ENCODE peak calls at places on chromosomes 2 and 18, in seven cellular contexts. G is PC-3; B is brain microvascular endothelial cell; S is right cardiac atrium; W is endothelial cell of umbilical vein; Q is tibial artery; H is CD8-positive, alpha-beta memory T cell. Y is an unnamed sample.

GRCh38 chr2:174570325-174570958 is 27.2 kb downstream of the WIPF1 start:
- DNase-seq in G (peak; percentile 13), B (no peak), S (no peak), W (no peak), Q (no peak), H (no peak), Y (no peak)

GRCh38 chr18:22913861-22914260 is 19.3 kb upstream of the RBBP8 start:
- DNase-seq in G (peak; percentile 97), B (no peak), S (no peak), W (no peak), Q (no peak), H (no peak), Y (no peak)

GRCh38 chr18:47254341-47254939 is 3.0 kb upstream of the SKOR2 start:
- DNase-seq in G (peak; percentile 8), B (peak; percentile 35), S (peak; percentile 71), W (peak; percentile 28), Q (no peak), H (no peak), Y (peak; percentile 48)

GRCh38 chr2:158456309-158457066 is at the start of the genes CCDC148 and PKP4:
- DNase-seq in G (peak; percentile 95), B (peak; percentile 90), S (peak; percentile 95), W (peak; percentile 94), Q (peak; percentile 93), H (peak; percentile 82), Y (peak; percentile 87)

GRCh38 chr2:220586980-220587549 is 959.6 kb downstream of the SLC4A3 start:
- DNase-seq in G (no peak), B (no peak), S (no peak), W (no peak), Q (no peak), H (no peak), Y (no peak)

GRCh38 chr2:38629684-38630083 is 27.0 kb upstream of the HNRNPLL start:
- DNase-seq in G (no peak), B (no peak), S (no peak), W (no peak), Q (no peak), H (no peak), Y (no peak)

GRCh38 chr2:220198911-220199310 is 571.5 kb downstream of the SLC4A3 start:
- DNase-seq in G (peak; percentile 83), B (peak; percentile 89), S (no peak), W (no peak), Q (no peak), H (no peak), Y (no peak)

GRCh38 chr2:221529943-221530652 is 42.0 kb downstream of the EPHA4 start:
- DNase-seq in G (peak; percentile 82), B (peak; percentile 46), S (no peak), W (peak; percentile 89), Q (no peak), H (no peak), Y (no peak)

GRCh38 chr2:239267411-239267941 is 133.3 kb downstream of the HDAC4 start:
- DNase-seq in G (peak; percentile 80), B (peak; percentile 80), S (peak; percentile 84), W (peak; percentile 37), Q (peak; percentile 82), H (peak; percentile 85), Y (peak; percentile 99)

GRCh38 chr2:168716839-168717238 is 85.6 kb upstream of the NOSTRIN start:
- DNase-seq in G (no peak), B (no peak), S (no peak), W (no peak), Q (no peak), H (no peak), Y (no peak)

GRCh38 chr18:11946756-11947155 is 34.6 kb upstream of the IMPA2 start:
- DNase-seq in G (peak; percentile 15), B (peak; percentile 51), S (no peak), W (no peak), Q (peak; percentile 67), H (no peak), Y (no peak)

GRCh38 chr18:72672364-72673151 is 128.4 kb upstream of the CBLN2 start:
- DNase-seq in G (peak; percentile 62), B (peak; percentile 28), S (no peak), W (peak; percentile 12), Q (no peak), H (no peak), Y (peak; percentile 43)

GRCh38 chr2:101303688-101304087 is 4.8 kb downstream of the RNF149 start:
- DNase-seq in G (no peak), B (no peak), S (no peak), W (no peak), Q (no peak), H (no peak), Y (no peak)

GRCh38 chr18:26888259-26888658 is 22.8 kb upstream of the AQP4 start:
- DNase-seq in G (no peak), B (no peak), S (no peak), W (no peak), Q (no peak), H (no peak), Y (no peak)

GRCh38 chr18:596288-596881 is 403 bp upstream of the CLUL1 start:
- DNase-seq in G (peak; percentile 61), B (no peak), S (peak; percentile 64), W (no peak), Q (no peak), H (no peak), Y (peak; percentile 25)

GRCh38 chr2:100747551-100747950 is 72.4 kb upstream of the NPAS2 start:
- DNase-seq in G (peak; percentile 18), B (no peak), S (no peak), W (no peak), Q (no peak), H (no peak), Y (no peak)

GRCh38 chr2:211455225-211455841 is 898.9 kb downstream of the CPS1 start:
- DNase-seq in G (peak; percentile 78), B (peak; percentile 63), S (no peak), W (peak; percentile 63), Q (no peak), H (no peak), Y (peak; percentile 29)

GRCh38 chr18:48657446-48658120 is 118.8 kb downstream of the CTIF start:
- DNase-seq in G (no peak), B (peak; percentile 69), S (no peak), W (no peak), Q (peak; percentile 60), H (no peak), Y (no peak)

GRCh38 chr2:230981704-230982103 is 14.2 kb upstream of the SPATA3 start:
- DNase-seq in G (no peak), B (no peak), S (no peak), W (no peak), Q (no peak), H (no peak), Y (peak; percentile 83)

GRCh38 chr2:69701100-69701945 is 40.6 kb upstream of the ANXA4 start:
- DNase-seq in G (peak; percentile 61), B (peak; percentile 6), S (no peak), W (peak; percentile 52), Q (no peak), H (no peak), Y (no peak)

GRCh38 chr2:18378020-18378653 is 182.3 kb downstream of the RDH14 start:
- DNase-seq in G (peak; percentile 68), B (peak; percentile 53), S (no peak), W (peak; percentile 54), Q (no peak), H (no peak), Y (peak; percentile 28)

DNA sequence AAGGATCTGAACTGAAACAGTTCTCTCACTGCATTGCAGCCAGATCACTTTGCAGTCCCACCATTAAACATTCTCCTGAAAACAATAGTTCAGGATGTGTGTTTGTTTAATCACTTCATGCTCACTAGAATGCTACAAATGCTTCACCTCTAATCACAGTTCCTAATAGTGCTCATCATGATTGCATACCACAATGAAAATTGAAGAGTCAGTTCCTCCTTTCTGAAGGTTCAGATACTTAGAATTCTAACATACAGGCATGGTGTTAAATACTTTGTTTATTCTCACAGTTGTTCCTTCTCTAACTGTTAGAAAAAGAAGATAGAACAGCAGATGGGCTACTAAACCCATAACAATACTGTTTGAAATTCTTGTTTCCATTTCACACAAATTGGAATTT is 622.3 kb upstream of the ACVR2A start:
- DNase-seq in G (no peak), B (no peak), S (no peak), W (no peak), Q (no peak), H (no peak), Y (no peak)
- H3K4me3 ChIP-seq in G (no peak overlapping the region), B (no peak overlapping the region), S (no peak overlapping the region), W (no peak overlapping the region), Q (no peak overlapping the region), H (no peak overlapping the region), Y (no peak overlapping the region)

GRCh38 chr2:127422631-127423475 is 4.6 kb downstream of the PROC start:
- DNase-seq in G (no peak), B (no peak), S (peak; percentile 52), W (peak; percentile 11), Q (no peak), H (no peak), Y (no peak)
- H3K4me3 ChIP-seq in G (peak overlapping the region; percentile 67), B (peak overlapping the region; percentile 49), S (peak overlapping the region; percentile 18), W (peak overlapping the region; percentile 2), Q (peak overlapping the region; percentile 11), H (no peak overlapping the region), Y (peak overlapping the region; percentile 27)

GRCh38 chr18:8300749-8301148 is 308.5 kb upstream of the RAB12 start:
- DNase-seq in G (peak; percentile 37), B (no peak), S (no peak), W (no peak), Q (no peak), H (no peak), Y (no peak)

GRCh38 chr18:8303151-8303770 is 306.0 kb upstream of the RAB12 start:
- DNase-seq in G (peak; percentile 30), B (no peak), S (no peak), W (no peak), Q (no peak), H (no peak), Y (no peak)

GRCh38 chr18:8301427-8302172 is 307.6 kb upstream of the RAB12 start:
- DNase-seq in G (peak; percentile 16), B (no peak), S (no peak), W (no peak), Q (no peak), H (no peak), Y (peak; percentile 24)

GRCh38 chr18:8298186-8298585 is 311.1 kb upstream of the RAB12 start:
- DNase-seq in G (no peak), B (peak; percentile 38), S (no peak), W (no peak), Q (no peak), H (no peak), Y (no peak)

GRCh38 chr18:8299054-8299708 is 310.1 kb upstream of the RAB12 start:
- DNase-seq in G (no peak), B (no peak), S (no peak), W (no peak), Q (no peak), H (no peak), Y (no peak)
- H3K4me3 ChIP-seq in G (no peak overlapping the region), B (no peak overlapping the region), S (no peak overlapping the region), W (no peak overlapping the region), Q (no peak overlapping the region), H (no peak overlapping the region), Y (no peak overlapping the region)

DNA sequence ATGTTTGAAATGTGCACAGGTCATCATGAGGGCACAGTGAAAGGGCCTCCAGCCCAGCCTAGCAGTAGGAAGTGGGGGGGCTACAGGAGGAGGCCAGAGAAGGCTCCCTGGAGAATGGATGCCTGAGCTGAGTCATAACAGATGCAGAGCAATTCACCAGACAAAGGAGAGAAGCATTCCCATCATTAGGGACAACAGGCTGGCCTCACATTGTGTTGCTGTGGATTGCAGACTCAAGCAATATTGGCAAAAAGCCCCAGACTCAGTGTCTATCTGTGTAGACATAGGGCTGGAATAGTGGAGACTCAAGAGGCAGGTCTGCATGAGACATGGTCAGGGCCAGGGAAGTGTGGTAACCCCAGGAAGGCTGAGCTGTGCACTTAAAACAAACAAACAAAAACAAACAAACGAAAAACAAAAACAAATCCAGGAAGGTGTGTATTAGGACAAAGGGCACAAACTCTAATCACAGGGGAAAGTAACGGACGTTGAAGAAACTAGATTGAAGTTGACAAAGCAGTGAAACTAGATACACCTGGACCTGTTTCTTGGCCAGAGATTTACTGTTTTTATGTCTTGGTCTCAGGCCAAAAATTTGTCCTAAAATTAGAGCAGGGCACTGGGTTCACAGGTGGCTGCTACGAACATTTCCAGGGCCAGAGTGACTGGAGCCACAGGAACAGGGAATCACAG is 329.7 kb downstream of the DLGAP1 start:
- DNase-seq in G (no peak), B (peak; percentile 29), S (no peak), W (no peak), Q (no peak), H (no peak), Y (no peak)
- H3K4me3 ChIP-seq in G (no peak overlapping the region), B (no peak overlapping the region), S (no peak overlapping the region), W (no peak overlapping the region), Q (no peak overlapping the region), H (no peak overlapping the region), Y (no peak overlapping the region)

Y was measured in Jurkat, Clone E6-1.